ENCODE peak calls at places on chromosomes 13 and 19, in five cellular contexts. One of them, this sample, is unnamed. For H3K9me3, the result is how much of the 10 kb centered on the place peaks cover.

GRCh38 chr13:29589234-29589633 is 6.3 kb downstream of the SLC7A1 start:
- DNase-seq in CD8-positive, alpha-beta memory T cell: no peak
- DNase-seq in body of pancreas: no peak
- DNase-seq in fibroblast of lung: no peak
- DNase-seq in ascending aorta: no peak
- DNase-seq in this sample: no peak

GRCh38 chr19:6667114-6667627 is 2.8 kb downstream of the TNFSF14 start:
- DNase-seq in CD8-positive, alpha-beta memory T cell: no peak
- DNase-seq in body of pancreas: no peak
- DNase-seq in fibroblast of lung: no peak
- DNase-seq in ascending aorta: no peak
- DNase-seq in this sample: no peak

GRCh38 chr13:95494082-95494681 is 58.3 kb upstream of the CLDN10 start:
- DNase-seq in CD8-positive, alpha-beta memory T cell: no peak
- DNase-seq in ascending aorta: no peak
- DNase-seq in fibroblast of lung: peak
- DNase-seq in body of pancreas: no peak
- DNase-seq in this sample: no peak

GRCh38 chr19:38695832-38696732 is 48.2 kb downstream of the CAPN12 start:
- DNase-seq in CD8-positive, alpha-beta memory T cell: no peak
- DNase-seq in body of pancreas: no peak
- DNase-seq in fibroblast of lung: no peak
- DNase-seq in ascending aorta: no peak
- DNase-seq in this sample: no peak

GRCh38 chr13:37392389-37392788 is 206.2 kb downstream of the POSTN start:
- DNase-seq in body of pancreas: no peak
- DNase-seq in CD8-positive, alpha-beta memory T cell: no peak
- DNase-seq in fibroblast of lung: no peak
- DNase-seq in ascending aorta: no peak
- DNase-seq in this sample: no peak

GRCh38 chr13:48415516-48415915 is 2.6 kb upstream of the LPAR6 start:
- DNase-seq in fibroblast of lung: no peak
- DNase-seq in body of pancreas: no peak
- DNase-seq in CD8-positive, alpha-beta memory T cell: no peak
- DNase-seq in ascending aorta: no peak
- DNase-seq in this sample: no peak

GRCh38 chr13:79803939-79804487 is 323.1 kb downstream of the NDFIP2 start:
- DNase-seq in ascending aorta: no peak
- DNase-seq in body of pancreas: no peak
- DNase-seq in fibroblast of lung: no peak
- DNase-seq in CD8-positive, alpha-beta memory T cell: no peak
- DNase-seq in this sample: no peak

GRCh38 chr13:21006141-21007005 is 55.0 kb downstream of the LATS2 start:
- DNase-seq in body of pancreas: no peak
- DNase-seq in ascending aorta: no peak
- DNase-seq in CD8-positive, alpha-beta memory T cell: no peak
- DNase-seq in fibroblast of lung: no peak
- DNase-seq in this sample: no peak

GRCh38 chr13:59230484-59231264 is 933.1 kb downstream of the DIAPH3 start:
- DNase-seq in ascending aorta: no peak
- DNase-seq in body of pancreas: no peak
- DNase-seq in fibroblast of lung: no peak
- DNase-seq in CD8-positive, alpha-beta memory T cell: no peak
- DNase-seq in this sample: no peak

GRCh38 chr19:16161848-16162247 is 11.5 kb downstream of the CIB3 start:
- DNase-seq in CD8-positive, alpha-beta memory T cell: no peak
- DNase-seq in ascending aorta: no peak
- DNase-seq in fibroblast of lung: peak
- DNase-seq in body of pancreas: no peak
- DNase-seq in this sample: no peak

GRCh38 chr19:10952809-10953208 is 8.0 kb upstream of the SMARCA4 start:
- DNase-seq in CD8-positive, alpha-beta memory T cell: no peak
- DNase-seq in ascending aorta: no peak
- DNase-seq in fibroblast of lung: no peak
- DNase-seq in body of pancreas: no peak
- DNase-seq in this sample: no peak

GRCh38 chr13:104592127-104592526 is 1525.9 kb upstream of the SLC10A2 start:
- DNase-seq in ascending aorta: no peak
- DNase-seq in fibroblast of lung: peak
- DNase-seq in CD8-positive, alpha-beta memory T cell: no peak
- DNase-seq in body of pancreas: no peak
- DNase-seq in this sample: no peak

GRCh38 chr13:106657104-106657503 is 89.2 kb upstream of the ARGLU1 start:
- DNase-seq in ascending aorta: no peak
- DNase-seq in CD8-positive, alpha-beta memory T cell: no peak
- DNase-seq in body of pancreas: no peak
- DNase-seq in fibroblast of lung: no peak
- DNase-seq in this sample: no peak

GRCh38 chr13:21611385-21611784 is 7.4 kb upstream of the MICU2 start:
- DNase-seq in body of pancreas: no peak
- DNase-seq in ascending aorta: no peak
- DNase-seq in fibroblast of lung: no peak
- DNase-seq in CD8-positive, alpha-beta memory T cell: no peak
- DNase-seq in this sample: no peak

GRCh38 chr13:104008571-104009435 is 942.6 kb upstream of the SLC10A2 start:
- DNase-seq in body of pancreas: no peak
- DNase-seq in CD8-positive, alpha-beta memory T cell: no peak
- DNase-seq in ascending aorta: no peak
- DNase-seq in fibroblast of lung: peak
- DNase-seq in this sample: no peak

GRCh38 chr13:38398810-38399493 is 49.3 kb downstream of the UFM1 start:
- DNase-seq in CD8-positive, alpha-beta memory T cell: no peak
- DNase-seq in fibroblast of lung: peak
- DNase-seq in body of pancreas: no peak
- DNase-seq in ascending aorta: no peak
- DNase-seq in this sample: no peak

GRCh38 chr13:46687810-46688209 is 109.2 kb downstream of the ESD start:
- DNase-seq in CD8-positive, alpha-beta memory T cell: no peak
- DNase-seq in fibroblast of lung: peak
- DNase-seq in ascending aorta: no peak
- DNase-seq in body of pancreas: peak
- DNase-seq in this sample: no peak

GRCh38 chr19:40465025-40465780 is at the start of gene BLVRB:
- DNase-seq in fibroblast of lung: peak
- DNase-seq in body of pancreas: no peak
- DNase-seq in CD8-positive, alpha-beta memory T cell: peak
- DNase-seq in ascending aorta: no peak
- DNase-seq in this sample: no peak

GRCh38 chr13:80742027-80742426 is 401.1 kb upstream of the SPRY2 start:
- DNase-seq in fibroblast of lung: peak
- DNase-seq in ascending aorta: no peak
- DNase-seq in body of pancreas: no peak
- DNase-seq in CD8-positive, alpha-beta memory T cell: no peak
- DNase-seq in this sample: no peak

GRCh38 chr19:12838893-12839656 is 760 bp downstream of the MAST1 start:
- DNase-seq in fibroblast of lung: no peak
- DNase-seq in body of pancreas: no peak
- DNase-seq in CD8-positive, alpha-beta memory T cell: peak
- DNase-seq in ascending aorta: no peak
- DNase-seq in this sample: no peak

GRCh38 chr19:18208098-18208951 is 4.5 kb upstream of the RAB3A start:
- DNase-seq in ascending aorta: no peak
- DNase-seq in fibroblast of lung: peak
- DNase-seq in body of pancreas: peak
- DNase-seq in CD8-positive, alpha-beta memory T cell: no peak
- DNase-seq in this sample: peak

GRCh38 chr19:55838251-55838650 is 1.9 kb downstream of the NLRP4 start:
- DNase-seq in fibroblast of lung: no peak
- DNase-seq in CD8-positive, alpha-beta memory T cell: no peak
- DNase-seq in body of pancreas: no peak
- DNase-seq in ascending aorta: no peak
- DNase-seq in this sample: no peak
- H3K9me3 ChIP-seq in fibroblast of lung: under half
- H3K9me3 ChIP-seq in CD8-positive, alpha-beta memory T cell: under half
- H3K9me3 ChIP-seq in body of pancreas: under half
- H3K9me3 ChIP-seq in ascending aorta: under half
- H3K9me3 ChIP-seq in this sample: under half

DNA sequence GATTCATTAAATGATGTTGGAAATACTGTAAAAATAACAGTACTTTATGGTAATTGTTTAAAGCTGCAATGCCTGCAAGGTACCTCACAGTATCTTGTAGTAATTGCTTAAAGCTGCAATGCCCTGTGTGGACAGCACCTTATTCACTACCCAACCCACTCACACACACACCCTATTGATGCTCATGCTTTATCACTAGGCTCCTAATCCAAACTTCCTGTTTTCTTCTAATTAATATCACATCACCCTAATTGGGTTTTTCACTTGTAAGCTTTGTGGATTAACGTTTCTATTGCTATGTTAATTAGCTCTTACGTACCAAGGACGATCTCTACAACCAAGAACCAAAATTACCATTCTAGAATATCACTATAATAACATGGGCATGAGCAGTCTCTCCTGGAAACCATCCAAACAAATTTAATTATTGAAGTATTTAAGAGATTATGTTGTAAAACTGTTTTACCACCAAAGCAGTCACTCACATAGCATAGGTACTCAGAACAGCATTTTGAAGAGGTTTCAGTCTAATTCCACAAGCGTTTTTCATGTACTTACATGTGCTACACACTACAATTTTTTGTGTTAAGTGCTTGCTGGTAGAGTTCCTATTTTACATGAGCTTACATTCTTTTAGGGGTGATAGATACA is 303.8 kb downstream of the PCDH9 start:
- DNase-seq in ascending aorta: no peak
- DNase-seq in fibroblast of lung: no peak
- DNase-seq in CD8-positive, alpha-beta memory T cell: no peak
- DNase-seq in body of pancreas: no peak
- DNase-seq in this sample: no peak
- H3K27ac ChIP-seq in ascending aorta: no peak
- H3K27ac ChIP-seq in fibroblast of lung: no peak
- H3K27ac ChIP-seq in CD8-positive, alpha-beta memory T cell: no peak
- H3K27ac ChIP-seq in body of pancreas: no peak
- H3K27ac ChIP-seq in this sample: no peak

DNA sequence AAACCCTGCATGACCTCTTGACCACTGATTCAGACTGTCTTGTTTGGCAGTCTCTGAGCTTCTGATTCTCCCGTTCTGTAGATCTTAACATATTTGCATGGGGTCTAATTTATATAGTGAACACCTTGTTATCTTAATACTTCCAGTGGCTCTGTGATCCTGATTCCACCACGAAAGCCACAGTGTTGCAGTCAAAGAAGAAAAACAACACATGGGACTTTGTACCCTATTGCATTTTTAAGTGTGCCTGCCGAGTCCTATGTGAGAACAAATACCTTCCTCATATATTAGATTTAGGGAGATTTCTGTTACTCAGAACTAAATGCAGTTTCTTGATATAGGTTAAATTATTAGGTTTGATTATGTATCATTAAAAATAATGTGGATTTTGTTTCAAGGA is 12.3 kb upstream of the ZNF556 start:
- DNase-seq in CD8-positive, alpha-beta memory T cell: no peak
- DNase-seq in fibroblast of lung: no peak
- DNase-seq in body of pancreas: no peak
- DNase-seq in ascending aorta: no peak
- DNase-seq in this sample: no peak
- H3K9me3 ChIP-seq in CD8-positive, alpha-beta memory T cell: under half
- H3K9me3 ChIP-seq in fibroblast of lung: under half
- H3K9me3 ChIP-seq in body of pancreas: under half
- H3K9me3 ChIP-seq in ascending aorta: half or more
- H3K9me3 ChIP-seq in this sample: under half

GRCh38 chr19:33064778-33065550 is at the start of gene RHPN2:
- DNase-seq in body of pancreas: peak
- DNase-seq in fibroblast of lung: peak
- DNase-seq in ascending aorta: no peak
- DNase-seq in CD8-positive, alpha-beta memory T cell: peak
- DNase-seq in this sample: peak
- H3K27ac ChIP-seq in body of pancreas: peak
- H3K27ac ChIP-seq in fibroblast of lung: no peak
- H3K27ac ChIP-seq in ascending aorta: no peak
- H3K27ac ChIP-seq in CD8-positive, alpha-beta memory T cell: no peak
- H3K27ac ChIP-seq in this sample: peak

DNA sequence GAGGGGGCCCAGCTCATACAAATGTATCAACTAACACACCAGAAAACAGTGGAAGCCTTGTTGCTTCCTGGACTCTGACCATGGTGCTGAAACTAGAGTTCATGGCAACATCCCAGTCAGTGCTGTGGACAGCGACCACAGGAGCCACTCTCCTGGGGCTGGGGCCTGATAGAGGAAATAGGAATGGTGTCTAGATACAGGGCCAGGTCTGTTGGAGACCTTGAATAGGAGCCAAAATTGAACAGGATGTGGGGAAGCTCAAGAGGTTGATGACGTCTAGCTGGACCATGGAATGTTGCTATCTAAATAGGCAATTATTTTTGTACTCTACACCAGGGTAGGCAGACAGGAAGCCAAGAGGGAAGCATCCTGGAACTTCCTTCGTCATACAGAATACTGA is 21.8 kb downstream of the LILRB4 start:
- DNase-seq in CD8-positive, alpha-beta memory T cell: no peak
- DNase-seq in fibroblast of lung: no peak
- DNase-seq in body of pancreas: no peak
- DNase-seq in ascending aorta: no peak
- DNase-seq in this sample: no peak
- H3K9me3 ChIP-seq in CD8-positive, alpha-beta memory T cell: under half
- H3K9me3 ChIP-seq in fibroblast of lung: under half
- H3K9me3 ChIP-seq in body of pancreas: under half
- H3K9me3 ChIP-seq in ascending aorta: under half
- H3K9me3 ChIP-seq in this sample: under half

DNA sequence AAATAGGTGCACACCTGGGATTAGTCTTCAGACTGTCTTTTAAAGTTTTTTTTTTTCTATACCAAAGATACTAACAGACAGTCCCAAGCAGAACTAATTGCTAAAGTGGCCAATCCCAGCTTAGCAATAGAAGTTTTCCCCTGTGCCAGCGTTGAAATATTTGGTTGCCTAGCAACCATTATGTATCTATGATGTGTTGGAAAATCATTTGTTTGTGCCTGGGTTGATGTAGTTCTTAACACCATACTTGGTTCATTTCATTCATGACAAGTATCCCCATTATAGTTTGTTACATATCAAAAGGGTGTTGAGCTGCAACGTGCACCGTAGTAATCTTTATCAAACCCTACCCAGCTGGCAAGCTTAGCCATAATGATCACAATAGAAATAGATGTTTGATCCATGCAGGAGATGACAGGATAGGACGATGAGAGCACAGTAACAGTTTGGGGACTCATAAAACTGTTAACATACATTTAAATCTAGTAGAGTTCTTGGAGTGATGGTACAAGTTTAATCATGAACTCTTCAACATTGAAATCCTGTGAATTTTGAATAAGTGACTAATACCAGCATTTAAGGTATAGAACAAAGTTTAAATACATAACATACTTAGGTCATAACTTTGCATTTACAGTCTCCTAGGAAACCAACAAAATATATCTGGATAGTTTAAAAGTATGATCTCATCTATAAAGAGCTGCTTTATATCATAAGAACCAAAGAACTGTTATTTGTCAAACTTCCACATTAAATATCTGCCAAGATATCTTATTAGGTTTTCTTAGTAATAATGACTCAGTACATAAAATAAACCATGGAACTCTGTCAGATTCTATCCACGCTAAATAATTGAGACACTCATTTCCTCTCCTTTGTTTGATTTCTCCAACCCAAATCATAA is 73.4 kb downstream of the MBNL2 start:
- DNase-seq in CD8-positive, alpha-beta memory T cell: no peak
- DNase-seq in body of pancreas: no peak
- DNase-seq in ascending aorta: no peak
- DNase-seq in fibroblast of lung: peak
- DNase-seq in this sample: no peak
- H3K27ac ChIP-seq in CD8-positive, alpha-beta memory T cell: no peak
- H3K27ac ChIP-seq in body of pancreas: no peak
- H3K27ac ChIP-seq in ascending aorta: no peak
- H3K27ac ChIP-seq in fibroblast of lung: peak
- H3K27ac ChIP-seq in this sample: no peak

This sample was measured in WERI-Rb-1.